ENCODE peak calls at places on chromosomes 11 and 22, in six cellular contexts. N is heart right ventricle, H is lower leg skin, U is PC-3, K is Caco-2, O is right lobe of liver. V is an unnamed sample.

GRCh38 chr22:19378362-19378711 is 53.2 kb downstream of the HIRA start:
- DNase-seq in N (no peak), H (peak; percentile 29), U (no peak), K (no peak), O (no peak), V (no peak)

GRCh38 chr11:2275334-2276279 is 5.2 kb upstream of the ASCL2 start:
- DNase-seq in N (no peak), H (peak; percentile 84), U (no peak), K (no peak), O (no peak), V (no peak)

GRCh38 chr22:44455151-44455962 is 42.7 kb downstream of the RTL6 start:
- DNase-seq in N (no peak), H (peak; percentile 85), U (peak; percentile 42), K (no peak), O (no peak), V (peak; percentile 8)

GRCh38 chr22:37774728-37775127 is 33.0 kb upstream of the GCAT start:
- DNase-seq in N (no peak), H (no peak), U (no peak), K (no peak), O (no peak), V (no peak)

GRCh38 chr11:61679893-61680621 is at the start of gene DAGLA:
- DNase-seq in N (peak; percentile 82), H (peak; percentile 95), U (peak; percentile 81), K (peak; percentile 64), O (peak; percentile 67), V (peak; percentile 57)

GRCh38 chr22:17109113-17109865 is 11.9 kb downstream of the TMEM121B start:
- DNase-seq in N (no peak), H (no peak), U (no peak), K (no peak), O (no peak), V (no peak)

GRCh38 chr11:96199563-96200025 is 143.4 kb downstream of the MAML2 start:
- DNase-seq in N (no peak), H (no peak), U (peak; percentile 95), K (no peak), O (no peak), V (no peak)

GRCh38 chr11:129386795-129387390 is 11.2 kb downstream of the BARX2 start:
- DNase-seq in N (no peak), H (no peak), U (peak; percentile 34), K (no peak), O (no peak), V (no peak)

GRCh38 chr11:30605036-30605435 is 18.9 kb upstream of the MPPED2 start:
- DNase-seq in N (no peak), H (no peak), U (no peak), K (no peak), O (no peak), V (no peak)

GRCh38 chr11:62264004-62264403 is 6.0 kb upstream of the SCGB2A2 start:
- DNase-seq in N (no peak), H (no peak), U (peak; percentile 56), K (no peak), O (no peak), V (no peak)

GRCh38 chr11:44877908-44878459 is 72.7 kb downstream of the TP53I11 start:
- DNase-seq in N (no peak), H (no peak), U (no peak), K (no peak), O (no peak), V (no peak)

GRCh38 chr11:442611-443081 is 835 bp upstream of the ANO9 start:
- DNase-seq in N (no peak), H (no peak), U (no peak), K (no peak), O (no peak), V (no peak)

GRCh38 chr11:439315-440064 is 2.3 kb downstream of the ANO9 start:
- DNase-seq in N (no peak), H (no peak), U (no peak), K (no peak), O (no peak), V (no peak)

GRCh38 chr11:441418-442274 is at the start of gene ANO9:
- DNase-seq in N (no peak), H (no peak), U (peak; percentile 58), K (peak; percentile 86), O (no peak), V (peak; percentile 82)

GRCh38 chr11:440065-441042 is 1.5 kb downstream of the ANO9 start:
- DNase-seq in N (no peak), H (no peak), U (no peak), K (no peak), O (no peak), V (no peak)

DNA sequence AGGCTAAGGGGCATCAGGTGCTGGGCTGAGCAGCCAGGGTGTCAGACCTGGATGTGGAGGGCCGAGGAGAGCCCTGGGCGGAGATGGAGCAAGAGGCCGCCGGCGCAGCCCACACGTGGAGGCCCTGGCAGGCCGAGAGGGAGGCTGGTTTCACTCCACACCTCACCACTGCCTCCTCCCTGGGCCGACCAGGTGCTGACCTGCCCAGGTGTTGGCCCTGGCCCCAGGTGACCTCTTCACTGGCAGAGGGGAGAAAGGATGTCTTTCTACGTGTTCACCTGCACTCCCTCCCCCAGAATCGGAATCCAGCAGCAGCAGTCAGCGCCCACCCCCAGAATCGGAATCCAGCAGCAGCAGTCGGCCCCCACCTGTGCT is 781 bp downstream of the ANO9 start:
- DNase-seq in N (no peak), H (no peak), U (no peak), K (no peak), O (no peak), V (no peak)
- H3K4me3 ChIP-seq in N (no peak overlapping the region), H (no peak overlapping the region), U (peak overlapping the region; percentile 79), K (peak overlapping the region; percentile 74), O (no peak overlapping the region), V (no peak overlapping the region)

GRCh38 chr11:114056409-114056808 is 3.1 kb upstream of the ZBTB16 start:
- DNase-seq in N (no peak), H (no peak), U (no peak), K (no peak), O (no peak), V (no peak)
- TF ChIP-seq CTCF in N (no peak), H (no peak), U (no peak), K (no peak), O (no peak), V (no peak)

DNA sequence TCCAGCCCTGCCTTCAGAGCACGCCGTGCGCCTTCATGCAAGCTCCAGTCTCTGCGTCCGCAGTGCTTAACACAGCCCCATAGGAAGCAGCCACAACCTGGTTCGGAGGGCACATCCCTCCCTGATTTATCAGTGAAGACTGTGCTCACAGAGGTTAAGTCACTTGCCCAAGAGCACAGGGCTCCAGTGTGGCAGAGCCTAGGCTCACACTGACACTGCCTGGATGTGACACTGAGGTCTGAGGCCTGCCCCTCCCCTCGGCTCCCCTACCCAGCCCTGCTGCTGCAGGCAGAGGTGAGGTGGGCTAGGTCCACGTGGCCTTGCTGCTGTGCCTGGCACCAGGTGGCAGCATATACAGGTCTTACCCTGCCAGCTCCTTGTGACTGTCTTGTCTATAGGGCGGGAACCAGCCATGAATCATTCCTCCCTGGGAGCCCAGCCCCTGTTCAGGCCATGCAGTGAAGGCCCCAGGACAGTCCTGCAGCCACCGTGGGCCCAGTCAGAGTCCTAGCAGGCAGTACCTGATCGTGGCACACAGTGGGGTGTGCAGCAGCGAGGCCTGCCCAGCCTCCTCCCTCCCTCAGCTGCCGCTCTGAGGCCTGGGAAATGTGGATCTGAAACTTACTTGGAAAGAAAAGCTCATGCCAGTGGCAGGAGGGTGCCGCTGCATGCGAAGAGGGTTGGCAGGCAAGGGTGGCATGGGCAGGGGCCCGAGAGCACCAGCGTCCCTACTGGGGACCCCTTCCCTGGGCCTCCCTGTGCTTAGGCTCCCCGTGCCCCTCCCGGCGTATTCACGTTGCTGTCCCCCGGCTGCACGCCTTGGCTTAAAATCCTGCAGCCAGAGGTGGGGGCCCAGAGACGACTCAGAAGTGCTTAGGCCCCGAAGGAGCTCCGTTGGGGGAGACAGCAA is 1.2 kb upstream of the CERK start:
- DNase-seq in N (peak; percentile 49), H (peak; percentile 94), U (no peak), K (peak; percentile 61), O (no peak), V (peak; percentile 62)
- H3K4me3 ChIP-seq in N (peak overlapping the region; percentile 57), H (peak overlapping the region; percentile 76), U (peak overlapping the region; percentile 67), K (peak overlapping the region; percentile 67), O (peak overlapping the region; percentile 82), V (peak overlapping the region; percentile 54)

GRCh38 chr11:58685973-58686720 is 45.6 kb downstream of the GLYAT start:
- DNase-seq in N (no peak), H (no peak), U (no peak), K (no peak), O (no peak), V (no peak)
- TF ChIP-seq CTCF in N (no peak), H (no peak), U (no peak), K (no peak), O (no peak), V (no peak)

V was measured in thyroid gland.